ENCODE peak calls at places on chromosomes 6 and 20, in ten cellular contexts. Z, H, R, V, Y, E, J, F, U and L are unnamed samples.

GRCh38 chr6:106752641-106753040 is 123.3 kb downstream of the QRSL1 start:
- DNase-seq in Z (no peak), H (no peak), R (no peak), V (no peak), Y (no peak), E (no peak), J (no peak), F (no peak), U (no peak), L (no peak)

GRCh38 chr6:35240838-35241801 is 18.4 kb upstream of the ZNF76 start:
- DNase-seq in Z (peak), H (peak), R (peak), V (peak), Y (peak), E (peak), J (peak), F (peak), U (no peak), L (peak)

GRCh38 chr20:835220-836045 is 1.9 kb downstream of the FAM110A start:
- DNase-seq in Z (no peak), H (no peak), R (no peak), V (no peak), Y (peak), E (no peak), J (no peak), F (no peak), U (no peak), L (no peak)

GRCh38 chr6:156544046-156544445 is 233.1 kb upstream of the ARID1B start:
- DNase-seq in Z (no peak), H (no peak), R (no peak), V (no peak), Y (no peak), E (no peak), J (no peak), F (no peak), U (no peak), L (no peak)

GRCh38 chr20:11686900-11687543 is 230.7 kb upstream of the BTBD3 start:
- DNase-seq in Z (no peak), H (no peak), R (peak), V (no peak), Y (peak), E (peak), J (peak), F (no peak), U (peak), L (no peak)

GRCh38 chr20:58697201-58697866 is 4.7 kb downstream of the NPEPL1 start:
- DNase-seq in Z (peak), H (no peak), R (no peak), V (no peak), Y (no peak), E (peak), J (peak), F (no peak), U (peak), L (peak)

GRCh38 chr20:46128310-46129151 is 10.4 kb downstream of the CD40 start:
- DNase-seq in Z (no peak), H (no peak), R (peak), V (peak), Y (no peak), E (peak), J (no peak), F (no peak), U (peak), L (no peak)

GRCh38 chr20:3716195-3716834 is 3.9 kb upstream of the SIGLEC1 start:
- DNase-seq in Z (no peak), H (no peak), R (peak), V (no peak), Y (peak), E (peak), J (peak), F (no peak), U (no peak), L (no peak)

GRCh38 chr20:24816431-24816830 is 132.6 kb upstream of the CST7 start:
- DNase-seq in Z (no peak), H (no peak), R (no peak), V (no peak), Y (no peak), E (no peak), J (no peak), F (no peak), U (no peak), L (no peak)

GRCh38 chr6:85669735-85670194 is 27.1 kb upstream of the SYNCRIP start:
- DNase-seq in Z (peak), H (peak), R (no peak), V (no peak), Y (no peak), E (peak), J (no peak), F (peak), U (no peak), L (no peak)

GRCh38 chr6:149331871-149332270 is 14.4 kb downstream of the TAB2 start:
- DNase-seq in Z (no peak), H (no peak), R (no peak), V (no peak), Y (no peak), E (no peak), J (no peak), F (no peak), U (no peak), L (no peak)

GRCh38 chr20:24809606-24810005 is 139.5 kb upstream of the CST7 start:
- DNase-seq in Z (no peak), H (no peak), R (no peak), V (no peak), Y (no peak), E (no peak), J (no peak), F (no peak), U (no peak), L (no peak)

GRCh38 chr6:75024796-75025195 is 181.1 kb downstream of the COL12A1 start:
- DNase-seq in Z (no peak), H (no peak), R (no peak), V (no peak), Y (no peak), E (no peak), J (no peak), F (no peak), U (no peak), L (no peak)

GRCh38 chr20:34701405-34702085 is 2.6 kb upstream of the TP53INP2 start:
- DNase-seq in Z (no peak), H (no peak), R (no peak), V (no peak), Y (no peak), E (no peak), J (no peak), F (no peak), U (no peak), L (no peak)

GRCh38 chr6:81890846-81891245 is 138.4 kb upstream of the TENT5A start:
- DNase-seq in Z (no peak), H (no peak), R (no peak), V (no peak), Y (no peak), E (no peak), J (no peak), F (no peak), U (no peak), L (no peak)

GRCh38 chr6:170393807-170394399 is 87.3 kb downstream of the FAM120B start:
- DNase-seq in Z (no peak), H (no peak), R (no peak), V (no peak), Y (no peak), E (no peak), J (no peak), F (no peak), U (no peak), L (no peak)

GRCh38 chr20:8796088-8796665 is 272.7 kb upstream of the PLCB4 start:
- DNase-seq in Z (no peak), H (no peak), R (no peak), V (no peak), Y (no peak), E (no peak), J (no peak), F (no peak), U (no peak), L (no peak)

DNA sequence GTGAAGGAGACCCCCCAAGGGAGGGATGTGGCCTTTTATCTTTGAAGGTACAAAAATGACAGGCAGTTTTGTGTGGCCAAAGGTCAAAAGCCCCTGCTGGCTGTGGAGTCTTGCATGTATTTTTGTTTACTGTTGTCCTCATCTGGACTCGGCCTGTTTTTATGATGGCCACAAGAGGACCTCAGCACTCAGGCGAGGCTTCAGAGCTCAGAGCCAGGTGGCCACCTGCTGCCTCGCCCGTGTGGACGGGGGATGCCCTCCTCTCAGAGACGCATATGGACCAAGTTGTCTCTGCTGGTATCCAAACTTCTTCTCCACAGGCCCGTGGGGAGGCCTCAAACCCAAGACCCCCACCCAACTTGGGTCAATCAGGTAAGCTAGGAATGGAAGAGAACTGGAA is 118.2 kb downstream of the DACT2 start:
- DNase-seq in Z (no peak), H (no peak), R (peak), V (no peak), Y (peak), E (peak), J (peak), F (no peak), U (no peak), L (no peak)
- TF ChIP-seq CTCF in Z (no peak), H (no peak), R (peak), V (no peak), Y (peak), E (peak), J (peak), F (no peak), U (peak), L (no peak)

DNA sequence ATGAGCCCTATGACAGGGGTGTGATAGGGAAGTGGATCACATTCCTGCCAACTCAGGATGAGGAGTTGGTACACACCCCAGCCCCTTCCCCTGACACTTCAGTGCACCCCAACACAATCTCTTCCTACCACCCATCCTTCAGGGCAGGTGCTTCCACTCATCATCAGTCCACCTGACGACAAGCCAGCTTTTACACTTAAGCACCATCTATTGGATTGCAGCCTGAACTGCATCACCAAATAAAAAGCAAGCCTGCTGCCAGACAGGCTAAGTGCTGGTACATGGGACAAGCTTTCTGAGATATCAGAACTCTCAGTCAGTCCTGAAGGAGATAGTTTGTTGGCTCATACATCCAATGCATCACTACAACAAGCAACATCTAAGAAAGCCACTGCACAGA is 69.0 kb upstream of the TMEM200A start:
- DNase-seq in Z (no peak), H (no peak), R (no peak), V (no peak), Y (no peak), E (no peak), J (no peak), F (no peak), U (no peak), L (no peak)
- TF ChIP-seq CTCF in Z (no peak), H (peak), R (no peak), V (no peak), Y (no peak), E (peak), J (no peak), F (no peak), U (no peak), L (no peak)

GRCh38 chr6:44011350-44011925 is 115.8 kb downstream of the MRPL14 start:
- DNase-seq in Z (no peak), H (no peak), R (no peak), V (no peak), Y (no peak), E (no peak), J (no peak), F (no peak), U (peak), L (no peak)

GRCh38 chr6:44008821-44009370 is 118.4 kb downstream of the MRPL14 start:
- DNase-seq in Z (no peak), H (no peak), R (no peak), V (no peak), Y (no peak), E (no peak), J (peak), F (no peak), U (peak), L (no peak)

GRCh38 chr6:44012078-44012493 is 115.2 kb downstream of the MRPL14 start:
- DNase-seq in Z (no peak), H (no peak), R (no peak), V (no peak), Y (no peak), E (no peak), J (peak), F (no peak), U (no peak), L (peak)

GRCh38 chr6:44009425-44010321 is 117.6 kb downstream of the MRPL14 start:
- DNase-seq in Z (no peak), H (no peak), R (no peak), V (no peak), Y (peak), E (no peak), J (peak), F (no peak), U (peak), L (no peak)

DNA sequence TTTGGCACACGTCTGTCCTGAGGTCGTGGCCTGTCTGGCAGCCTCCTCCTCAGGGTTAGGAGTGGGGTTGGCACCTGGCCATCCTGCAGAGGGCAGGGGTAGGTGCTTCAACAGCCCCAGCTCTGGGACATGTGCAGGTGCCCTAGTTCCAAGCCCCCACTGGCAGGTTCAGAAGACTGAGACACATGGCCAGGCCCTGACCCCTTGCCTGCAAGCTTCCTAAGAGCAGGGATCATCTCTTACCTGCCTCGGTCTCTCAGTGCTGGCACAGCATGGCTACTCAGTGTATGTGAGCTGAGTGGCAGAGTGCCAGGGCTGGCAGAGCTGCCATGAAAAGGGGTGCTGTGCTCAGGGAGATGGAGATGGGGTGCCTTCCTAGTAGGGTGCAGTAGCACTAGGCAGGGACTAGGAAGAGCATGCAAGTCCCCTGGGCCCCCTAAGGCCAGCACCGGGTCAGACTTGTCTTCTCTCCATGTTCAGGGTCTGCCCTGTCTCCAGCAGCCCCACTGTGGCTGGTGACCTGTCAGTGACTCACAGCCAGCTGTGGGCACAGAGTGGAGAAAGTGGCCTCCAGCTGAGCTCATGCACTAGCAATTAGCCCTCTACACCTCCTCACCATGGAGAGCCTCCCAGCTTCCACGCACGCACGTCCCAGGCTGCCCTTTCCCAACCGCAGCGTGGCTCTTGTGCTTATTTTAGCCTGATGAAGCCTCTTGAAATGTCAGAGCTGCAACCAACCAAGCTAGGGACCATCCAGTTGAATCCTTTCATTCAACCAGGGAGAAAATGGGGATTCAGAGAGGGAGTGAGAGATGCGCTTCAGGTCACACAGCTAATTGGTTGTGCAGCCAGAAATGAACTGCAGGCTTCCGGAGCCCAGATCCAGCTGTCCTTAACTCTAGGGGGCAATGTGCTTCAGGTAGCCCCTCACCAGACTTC is 116.6 kb downstream of the MRPL14 start:
- DNase-seq in Z (no peak), H (no peak), R (no peak), V (no peak), Y (peak), E (no peak), J (peak), F (no peak), U (peak), L (peak)
- TF ChIP-seq CTCF in Z (no peak), H (no peak), R (no peak), V (no peak), Y (no peak), E (peak), J (no peak), F (no peak), U (no peak), L (no peak)

DNA sequence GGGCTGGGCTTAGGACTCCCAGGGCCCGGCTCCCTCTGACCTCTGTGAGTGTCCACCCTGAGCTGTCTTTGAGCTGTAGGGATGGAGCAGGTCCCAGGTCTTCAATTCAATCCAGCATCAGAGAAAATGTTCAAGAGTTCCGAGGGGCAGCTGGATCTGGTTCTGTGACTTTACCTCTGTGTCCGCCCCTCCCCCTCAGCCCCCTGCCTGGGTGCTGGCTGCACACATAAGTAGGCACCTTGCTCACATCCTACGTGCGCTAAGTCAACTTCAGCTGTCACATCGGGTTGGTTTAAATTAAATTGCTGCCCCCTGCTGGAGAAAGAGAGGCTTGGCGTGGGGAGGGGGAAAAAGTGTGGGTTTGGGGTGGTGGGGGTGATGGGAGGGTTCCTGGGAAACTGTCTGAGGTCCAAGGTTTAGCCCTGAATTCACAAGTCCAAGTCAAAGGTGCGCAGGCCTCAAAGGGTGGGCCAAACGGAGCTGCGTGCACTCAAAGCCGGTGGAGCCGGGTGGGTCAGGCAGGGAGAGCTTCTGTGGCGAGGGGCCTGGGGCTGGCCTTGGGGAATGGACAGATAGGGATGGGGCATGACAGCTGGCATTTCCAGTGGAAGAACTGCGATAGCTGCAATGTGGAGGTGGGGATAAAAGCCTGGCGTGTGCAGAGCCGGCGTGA is 3.0 kb downstream of the WFDC5 start:
- DNase-seq in Z (no peak), H (peak), R (no peak), V (no peak), Y (no peak), E (peak), J (no peak), F (no peak), U (peak), L (no peak)
- TF ChIP-seq CTCF in Z (no peak), H (peak), R (peak), V (peak), Y (peak), E (peak), J (peak), F (peak), U (peak), L (peak)